ENCODE peak calls at places on chromosomes 3 and 15, in six cellular contexts. O is suprapubic skin, X is tibial nerve, U is transverse colon, M is A549, Z is stomach. Y is an unnamed sample.

GRCh38 chr15:93895976-93896770 is 335.2 kb upstream of the MCTP2 start:
- DNase-seq in Z (no peak), O (no peak), X (no peak), U (no peak), M (no peak), Y (no peak)

GRCh38 chr3:66433522-66433782 is 67.4 kb downstream of the LRIG1 start:
- DNase-seq in X (no peak), O (no peak), M (no peak), U (no peak), Z (no peak), Y (no peak)

GRCh38 chr15:88179562-88179961 is 77.0 kb downstream of the NTRK3 start:
- DNase-seq in O (no peak), U (no peak), Z (no peak), X (no peak), M (no peak), Y (no peak)

GRCh38 chr3:117763561-117763960 is 1054.0 kb downstream of the TUSC7 start:
- DNase-seq in U (no peak), M (no peak), X (no peak), Z (no peak), O (no peak), Y (no peak)

GRCh38 chr15:77974098-77974414 is 103.5 kb downstream of the TBC1D2B start:
- DNase-seq in U (peak; percentile 57), X (no peak), Z (peak; percentile 77), M (no peak), O (peak; percentile 71), Y (peak; percentile 58)

GRCh38 chr3:106673926-106674569 is 703.2 kb upstream of the CCDC54 start:
- DNase-seq in U (no peak), O (no peak), Z (no peak), M (no peak), X (no peak), Y (no peak)

GRCh38 chr3:53254810-53255359 is 937 bp downstream of the TKT start:
- DNase-seq in M (no peak), X (peak; percentile 57), Z (peak; percentile 81), O (peak; percentile 76), U (peak; percentile 86), Y (peak; percentile 65)

GRCh38 chr3:81816473-81817260 is 55.2 kb upstream of the GBE1 start:
- DNase-seq in M (no peak), X (no peak), U (no peak), O (no peak), Z (no peak), Y (no peak)

GRCh38 chr15:60704717-60705116 is 225.8 kb upstream of the ICE2 start:
- DNase-seq in X (no peak), M (no peak), O (no peak), Z (no peak), U (no peak), Y (no peak)

GRCh38 chr15:60835974-60836373 is 357.0 kb upstream of the ICE2 start:
- DNase-seq in U (no peak), Z (no peak), O (no peak), M (no peak), X (no peak), Y (no peak)

GRCh38 chr3:23232016-23232415 is 28.9 kb downstream of the UBE2E2 start:
- DNase-seq in O (no peak), M (no peak), U (no peak), X (no peak), Z (no peak), Y (no peak)

GRCh38 chr3:85939026-85939616 is 980.3 kb downstream of the CADM2 start:
- DNase-seq in U (no peak), M (peak; percentile 5), O (no peak), X (no peak), Z (no peak), Y (no peak)

GRCh38 chr3:14674841-14675240 is at the start of gene C3orf20:
- DNase-seq in M (no peak), Z (no peak), O (no peak), U (no peak), X (no peak), Y (no peak)

GRCh38 chr15:40511093-40511471 is 40.3 kb downstream of the CHST14 start:
- DNase-seq in X (no peak), U (peak; percentile 11), O (no peak), M (no peak), Z (no peak), Y (no peak)

DNA sequence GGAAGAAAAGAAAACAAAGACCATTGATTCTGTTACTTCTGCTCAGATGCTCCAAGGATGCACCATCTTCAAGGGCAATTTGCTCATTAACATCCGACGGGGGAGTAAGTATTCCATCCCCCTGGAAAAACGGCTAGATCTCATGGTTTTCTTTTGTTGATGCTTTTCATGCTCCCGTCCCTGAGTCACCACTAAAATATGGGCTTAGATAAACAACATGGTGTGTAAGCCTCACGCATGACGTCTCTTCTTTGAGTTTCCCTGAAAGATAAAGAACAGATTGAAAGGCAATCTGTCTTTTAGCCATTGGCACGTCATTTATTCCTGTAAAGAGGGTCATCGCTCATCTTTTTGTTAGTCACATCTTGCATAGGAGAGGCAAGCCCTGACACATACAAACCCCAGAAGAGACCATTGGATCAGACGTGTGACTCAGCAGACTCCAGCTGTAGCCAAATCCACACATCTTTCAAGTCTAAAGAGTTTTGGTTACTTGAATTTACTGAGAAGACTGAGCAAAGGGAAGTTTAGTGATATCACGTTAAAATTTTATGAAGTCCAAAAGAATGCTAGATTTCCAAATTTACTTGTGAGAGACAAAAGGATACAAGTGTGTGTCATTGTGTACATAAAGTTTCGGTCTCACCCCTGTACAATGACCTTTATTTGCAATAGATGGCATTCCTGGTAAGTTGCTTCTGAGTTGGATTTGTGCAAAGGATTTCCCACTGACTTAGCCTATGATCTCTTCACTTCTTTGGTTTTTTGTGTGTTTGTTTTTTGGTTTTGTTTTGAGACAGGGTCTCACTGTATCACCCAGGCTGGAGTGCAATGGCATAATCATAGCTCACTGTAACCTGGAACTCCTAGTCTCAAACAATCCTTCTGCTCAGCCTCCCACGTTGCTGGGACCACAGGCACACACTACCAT is 110.5 kb downstream of the PGPEP1L start:
- DNase-seq in Z (no peak), M (peak; percentile 100), U (no peak), X (no peak), O (no peak), Y (no peak)
- TF ChIP-seq EP300 in Z (peak; percentile 62), M (peak; percentile 100), U (peak; percentile 88), X (peak; percentile 60), O (no peak), Y (peak; percentile 91)

DNA sequence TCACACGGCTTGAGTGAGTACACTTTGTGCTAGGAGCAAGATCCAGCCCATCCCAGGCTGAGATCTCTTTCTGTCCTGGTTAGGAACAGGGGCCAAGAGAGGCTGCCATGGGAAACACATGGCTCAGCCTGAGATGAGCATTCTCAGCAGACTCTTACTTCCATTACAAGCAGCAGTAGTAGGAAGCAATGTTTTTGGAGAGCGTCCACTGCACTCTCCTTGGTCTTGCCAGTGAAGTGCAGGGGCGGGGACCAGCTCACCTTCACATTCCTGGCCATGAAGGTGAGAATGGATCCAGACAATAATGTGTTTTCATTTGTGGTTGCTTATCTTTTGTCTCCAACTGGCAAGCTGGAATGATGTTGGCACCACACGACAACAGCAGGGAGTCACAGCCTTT is 24.7 kb downstream of the ZNF80 start:
- DNase-seq in U (no peak), Z (no peak), M (no peak), O (no peak), X (no peak), Y (no peak)
- H3K27ac ChIP-seq in U (no peak overlapping the region), Z (no peak overlapping the region), M (no peak overlapping the region), O (no peak overlapping the region), X (no peak overlapping the region), Y (no peak overlapping the region)

GRCh38 chr15:92808611-92809063 is 91.5 kb upstream of the CHD2 start:
- DNase-seq in U (no peak), O (no peak), X (no peak), Z (no peak), M (peak; percentile 83), Y (peak; percentile 71)

GRCh38 chr15:92810418-92811138 is 89.5 kb upstream of the CHD2 start:
- DNase-seq in U (peak; percentile 76), Z (no peak), O (peak; percentile 77), M (peak; percentile 92), X (peak; percentile 85), Y (peak; percentile 69)

GRCh38 chr15:92809880-92810361 is 90.2 kb upstream of the CHD2 start:
- DNase-seq in M (peak; percentile 65), Z (no peak), O (no peak), X (no peak), U (peak; percentile 68), Y (peak; percentile 51)

GRCh38 chr15:92807971-92808571 is 92.1 kb upstream of the CHD2 start:
- DNase-seq in Z (no peak), X (no peak), M (peak; percentile 81), O (peak; percentile 70), U (peak; percentile 34), Y (peak; percentile 32)

GRCh38 chr15:92809064-92809879 is 90.9 kb upstream of the CHD2 start:
- DNase-seq in M (peak; percentile 99), O (peak; percentile 98), Z (peak; percentile 99), U (peak; percentile 98), X (peak; percentile 96), Y (peak; percentile 99)
- TF ChIP-seq EP300 in M (peak; percentile 28), O (no peak), Z (peak; percentile 8), U (peak; percentile 67), X (peak; percentile 87), Y (peak; percentile 4)

DNA sequence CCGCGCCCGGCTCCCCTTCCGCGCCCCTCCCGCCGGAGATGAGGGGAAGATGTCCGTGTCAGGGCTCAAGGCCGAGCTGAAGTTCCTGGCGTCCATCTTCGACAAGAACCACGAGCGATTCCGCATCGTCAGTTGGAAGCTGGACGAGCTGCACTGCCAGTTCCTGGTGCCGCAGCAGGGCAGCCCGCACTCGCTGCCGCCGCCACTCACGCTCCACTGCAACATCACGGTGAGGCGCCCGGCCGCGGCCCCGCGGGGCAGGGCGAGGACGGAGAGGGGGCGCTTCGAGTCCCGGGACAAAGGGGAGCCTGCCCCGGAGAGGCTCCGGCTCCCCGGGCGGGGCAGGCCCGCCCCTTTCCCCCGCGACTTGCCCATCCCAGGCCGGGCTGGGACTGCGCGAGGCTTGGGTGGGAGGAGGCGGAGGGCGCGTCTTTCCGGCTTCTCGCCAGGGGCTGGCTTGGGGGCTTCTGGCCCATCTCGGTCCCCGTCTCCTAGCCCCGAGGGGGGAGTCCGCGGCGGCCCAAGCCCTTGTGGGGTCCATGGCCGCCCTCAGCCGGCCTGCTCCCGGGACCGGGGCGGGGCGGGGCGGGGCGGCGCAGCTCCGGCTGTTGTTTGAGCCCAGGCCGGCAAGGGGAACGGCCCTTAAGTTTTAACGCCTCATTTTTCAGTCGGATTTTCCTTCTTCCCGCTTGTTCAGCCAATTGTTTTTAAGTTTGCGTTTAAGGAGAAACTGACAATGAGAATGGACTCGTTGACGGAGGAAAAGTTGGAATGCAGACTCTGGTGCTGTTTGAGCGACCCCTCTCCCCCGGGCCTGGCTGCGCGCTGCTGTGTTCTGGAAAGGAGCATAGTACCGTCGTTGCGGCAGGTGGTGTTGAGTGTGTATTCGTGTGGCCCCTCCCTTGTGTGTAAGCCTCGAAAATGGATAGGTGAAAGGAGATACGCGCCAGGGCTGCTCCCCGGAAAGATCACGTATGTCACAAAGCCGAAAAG is 667 bp downstream of the UBE2Q2 start:
- DNase-seq in O (peak; percentile 77), Z (peak; percentile 52), M (peak; percentile 70), X (peak; percentile 20), U (peak; percentile 70), Y (peak; percentile 83)
- H3K27ac ChIP-seq in O (peak overlapping the region; percentile 96), Z (peak overlapping the region; percentile 96), M (peak overlapping the region; percentile 88), X (peak overlapping the region; percentile 93), U (peak overlapping the region; percentile 97), Y (peak overlapping the region; percentile 95)

GRCh38 chr3:41915353-41915752 is 46.5 kb downstream of the ULK4 start:
- DNase-seq in Z (no peak), X (no peak), M (no peak), U (no peak), O (no peak), Y (no peak)
- TF ChIP-seq EP300 in Z (no peak), X (no peak), M (no peak), U (no peak), O (no peak), Y (no peak)